ENCODE peak calls at places on chromosomes 16 and 17, in eight cellular contexts. I is tibial nerve, T is A549, R is body of pancreas, K is suprapubic skin, G is thyroid gland, A is esophagus squamous epithelium, O is IMR-90. H is an unnamed sample. For H3K4me1, the result is how much of the 10 kb centered on the place peaks cover.

GRCh38 chr17:80920406-80920805 is 71.2 kb upstream of the CHMP6 start:
- DNase-seq in G (no peak), I (no peak), R (no peak), K (peak), A (no peak), T (no peak), O (peak), H (no peak)

GRCh38 chr17:34760931-34761500 is 181.6 kb downstream of the TMEM132E start:
- DNase-seq in I (no peak), G (no peak), R (no peak), K (peak), T (no peak), O (no peak), A (no peak), H (no peak)

GRCh38 chr16:396605-397004 is 394 bp upstream of the NME4 start:
- DNase-seq in T (peak), O (peak), K (no peak), R (no peak), G (peak), I (no peak), A (no peak), H (peak)

GRCh38 chr17:1992541-1992940 is 32.6 kb downstream of the RTN4RL1 start:
- DNase-seq in R (no peak), A (no peak), O (no peak), G (peak), I (no peak), K (no peak), T (no peak), H (no peak)

GRCh38 chr17:47180337-47180736 is 8.8 kb downstream of the CDC27 start:
- DNase-seq in I (no peak), O (no peak), G (no peak), A (no peak), R (no peak), T (no peak), K (no peak), H (no peak)

GRCh38 chr16:24093049-24093448 is 163.1 kb upstream of the CACNG3 start:
- DNase-seq in R (no peak), I (no peak), K (no peak), G (no peak), T (no peak), O (no peak), A (no peak), H (no peak)

GRCh38 chr17:21039839-21040575 is 2.8 kb downstream of the USP22 start:
- DNase-seq in K (no peak), R (no peak), I (no peak), A (no peak), T (peak), G (no peak), O (peak), H (no peak)

GRCh38 chr16:85447657-85448313 is 165.3 kb upstream of the GSE1 start:
- DNase-seq in G (no peak), K (no peak), I (no peak), O (no peak), A (no peak), T (no peak), R (no peak), H (no peak)

GRCh38 chr17:66255112-66255511 is 25.9 kb upstream of the APOH start:
- DNase-seq in A (no peak), R (peak), O (peak), T (peak), G (peak), K (no peak), I (no peak), H (peak)

GRCh38 chr17:74119049-74119580 is 84.4 kb upstream of the RPL38 start:
- DNase-seq in K (peak), I (no peak), O (no peak), T (no peak), R (no peak), G (no peak), A (no peak), H (no peak)

GRCh38 chr17:388087-388486 is 35.5 kb upstream of the RPH3AL start:
- DNase-seq in R (no peak), K (no peak), T (no peak), O (no peak), I (no peak), A (no peak), G (no peak), H (no peak)

GRCh38 chr17:57523926-57524634 is 221.0 kb downstream of the CCDC182 start:
- DNase-seq in O (peak), G (peak), I (no peak), T (peak), R (peak), A (no peak), K (no peak), H (no peak)

GRCh38 chr17:56269509-56269908 is 116.2 kb downstream of the ANKFN1 start:
- DNase-seq in G (no peak), K (no peak), T (no peak), I (no peak), O (no peak), A (no peak), R (no peak), H (no peak)

GRCh38 chr16:63890072-63890471 is 1231.8 kb downstream of the CDH11 start:
- DNase-seq in I (no peak), T (no peak), G (peak), O (peak), K (no peak), A (no peak), R (peak), H (peak)

GRCh38 chr17:64781394-64781793 is 119.3 kb upstream of the SMURF2 start:
- DNase-seq in O (no peak), I (no peak), A (no peak), T (no peak), G (peak), K (peak), R (peak), H (no peak)

GRCh38 chr16:50396770-50397525 is 28.2 kb upstream of the BRD7 start:
- DNase-seq in T (peak), G (no peak), O (peak), I (no peak), R (no peak), A (no peak), K (no peak), H (no peak)

GRCh38 chr17:20156196-20157077 is 147.3 kb downstream of the SPECC1 start:
- DNase-seq in T (peak), O (peak), A (no peak), K (no peak), I (no peak), G (peak), R (peak), H (peak)

GRCh38 chr16:80689487-80689886 is 114.9 kb downstream of the CDYL2 start:
- DNase-seq in R (no peak), T (no peak), I (no peak), O (no peak), A (no peak), K (no peak), G (no peak), H (no peak)

GRCh38 chr16:48498761-48499600 is 111.0 kb downstream of the N4BP1 start:
- DNase-seq in T (peak), G (peak), R (peak), I (peak), K (no peak), A (no peak), O (peak), H (no peak)

GRCh38 chr17:2050246-2050866 is 4.5 kb upstream of the HIC1 start:
- DNase-seq in K (no peak), A (no peak), G (peak), R (peak), T (peak), O (peak), I (no peak), H (peak)

GRCh38 chr16:67326472-67327309 is at the start of the genes KCTD19 and LRRC36:
- DNase-seq in R (peak), A (no peak), G (peak), T (peak), K (peak), I (no peak), O (no peak), H (peak)

GRCh38 chr16:22623351-22623781 is 112.7 kb downstream of the NPIPB5 start:
- DNase-seq in T (no peak), K (no peak), A (no peak), G (no peak), O (no peak), I (no peak), R (no peak), H (no peak)

GRCh38 chr16:3188675-3188924 is 596 bp downstream of the OR1F1 start:
- DNase-seq in R (no peak), O (no peak), K (no peak), I (no peak), G (no peak), A (no peak), T (no peak), H (no peak)

GRCh38 chr17:61076649-61077048 is 323.0 kb upstream of the TBX2 start:
- DNase-seq in I (no peak), K (no peak), R (no peak), A (no peak), O (peak), T (no peak), G (no peak), H (no peak)

GRCh38 chr16:89581861-89582563 is 6.5 kb downstream of the CPNE7 start:
- DNase-seq in I (no peak), R (peak), G (peak), A (no peak), O (peak), T (peak), K (no peak), H (no peak)

GRCh38 chr17:41894791-41895331 is 23.9 kb downstream of the ACLY start:
- DNase-seq in O (peak), G (peak), A (no peak), R (peak), T (peak), K (no peak), I (peak), H (no peak)

GRCh38 chr16:84103678-84104077 is 13.1 kb downstream of the MBTPS1 start:
- DNase-seq in O (no peak), R (no peak), T (no peak), A (no peak), I (no peak), K (no peak), G (peak), H (no peak)

GRCh38 chr17:47725446-47726109 is 7.5 kb upstream of the TBX21 start:
- DNase-seq in K (no peak), R (no peak), O (no peak), I (no peak), A (no peak), G (no peak), T (no peak), H (no peak)

GRCh38 chr16:85606920-85607319 is 6.2 kb upstream of the GSE1 start:
- DNase-seq in A (no peak), G (no peak), T (no peak), I (no peak), K (no peak), O (no peak), R (no peak), H (no peak)

GRCh38 chr16:11233727-11234376 is 22.2 kb downstream of the SOCS1 start:
- DNase-seq in K (no peak), G (no peak), A (no peak), T (no peak), O (no peak), I (no peak), R (no peak), H (no peak)

GRCh38 chr16:21157632-21158031 is 842 bp upstream of the LDAF1 start:
- DNase-seq in O (no peak), K (no peak), A (no peak), R (no peak), I (no peak), T (no peak), G (no peak), H (no peak)

GRCh38 chr16:17348826-17349225 is 121.9 kb downstream of the XYLT1 start:
- DNase-seq in G (no peak), R (no peak), O (no peak), A (no peak), T (no peak), K (no peak), I (no peak), H (no peak)

GRCh38 chr17:7922499-7923289 is 6.6 kb upstream of the RNF227 start:
- DNase-seq in A (no peak), O (peak), T (peak), R (peak), K (peak), I (peak), G (peak), H (peak)
- TF ChIP-seq POLR2A in A (no peak), O (no peak), T (no peak), R (peak), K (peak), I (peak), G (peak), H (no peak)

GRCh38 chr17:17693955-17694228 is 12.6 kb downstream of the RAI1 start:
- DNase-seq in K (no peak), T (no peak), O (no peak), A (no peak), R (no peak), I (no peak), G (no peak), H (no peak)
- H3K4me1 ChIP-seq in K (half or more), T (half or more), O (half or more), A (half or more), R (half or more), I (half or more), G (half or more), H (half or more)

GRCh38 chr17:6643460-6644125 is 2.7 kb downstream of the TXNDC17 start:
- DNase-seq in I (no peak), O (peak), T (no peak), R (no peak), G (no peak), K (no peak), A (no peak), H (no peak)

GRCh38 chr17:6651483-6652452 is at the start of the genes C17orf100 and MED31:
- DNase-seq in A (peak), R (peak), O (peak), I (peak), G (peak), T (peak), K (peak), H (peak)

GRCh38 chr17:6642592-6642991 is 1.7 kb downstream of the TXNDC17 start:
- DNase-seq in R (no peak), O (peak), G (no peak), K (no peak), I (no peak), A (no peak), T (no peak), H (no peak)

DNA sequence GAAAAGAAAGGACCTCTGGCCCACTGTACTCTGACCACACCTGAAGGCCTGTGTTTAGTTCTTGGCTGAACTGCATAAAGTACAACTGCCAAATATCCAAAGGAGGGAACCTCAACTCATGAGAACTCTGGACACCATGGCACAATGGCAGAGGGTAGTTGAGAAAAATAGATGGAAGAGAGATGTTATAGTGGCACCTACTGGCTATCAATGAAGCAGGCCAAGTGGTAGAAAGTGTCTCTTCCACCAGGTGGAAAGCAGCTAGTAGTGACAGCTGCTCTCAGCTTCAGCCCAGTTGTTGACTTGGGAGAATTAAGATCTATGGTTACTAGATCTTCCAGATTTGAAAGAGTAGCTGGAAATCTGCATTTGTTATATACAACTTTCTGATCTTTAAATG is 3.2 kb downstream of the MED31 start:
- DNase-seq in A (no peak), I (no peak), R (no peak), G (no peak), O (no peak), T (peak), K (no peak), H (no peak)
- TF ChIP-seq CTCF in A (no peak), I (no peak), R (peak), G (no peak), O (peak), T (peak), K (no peak), H (no peak)

GRCh38 chr16:58462499-58462996 is 37.4 kb upstream of the NDRG4 start:
- DNase-seq in G (no peak), R (no peak), I (no peak), T (no peak), O (no peak), A (no peak), K (no peak), H (no peak)

GRCh38 chr16:58461640-58462039 is 38.3 kb upstream of the NDRG4 start:
- DNase-seq in R (no peak), I (no peak), O (no peak), K (no peak), T (peak), A (no peak), G (no peak), H (no peak)

GRCh38 chr16:58462089-58462488 is 37.9 kb upstream of the NDRG4 start:
- DNase-seq in K (no peak), I (no peak), G (no peak), O (no peak), R (no peak), T (no peak), A (no peak), H (no peak)

GRCh38 chr16:58464047-58464915 is 35.7 kb upstream of the NDRG4 start:
- DNase-seq in G (peak), I (no peak), O (no peak), A (no peak), K (no peak), R (peak), T (no peak), H (no peak)

DNA sequence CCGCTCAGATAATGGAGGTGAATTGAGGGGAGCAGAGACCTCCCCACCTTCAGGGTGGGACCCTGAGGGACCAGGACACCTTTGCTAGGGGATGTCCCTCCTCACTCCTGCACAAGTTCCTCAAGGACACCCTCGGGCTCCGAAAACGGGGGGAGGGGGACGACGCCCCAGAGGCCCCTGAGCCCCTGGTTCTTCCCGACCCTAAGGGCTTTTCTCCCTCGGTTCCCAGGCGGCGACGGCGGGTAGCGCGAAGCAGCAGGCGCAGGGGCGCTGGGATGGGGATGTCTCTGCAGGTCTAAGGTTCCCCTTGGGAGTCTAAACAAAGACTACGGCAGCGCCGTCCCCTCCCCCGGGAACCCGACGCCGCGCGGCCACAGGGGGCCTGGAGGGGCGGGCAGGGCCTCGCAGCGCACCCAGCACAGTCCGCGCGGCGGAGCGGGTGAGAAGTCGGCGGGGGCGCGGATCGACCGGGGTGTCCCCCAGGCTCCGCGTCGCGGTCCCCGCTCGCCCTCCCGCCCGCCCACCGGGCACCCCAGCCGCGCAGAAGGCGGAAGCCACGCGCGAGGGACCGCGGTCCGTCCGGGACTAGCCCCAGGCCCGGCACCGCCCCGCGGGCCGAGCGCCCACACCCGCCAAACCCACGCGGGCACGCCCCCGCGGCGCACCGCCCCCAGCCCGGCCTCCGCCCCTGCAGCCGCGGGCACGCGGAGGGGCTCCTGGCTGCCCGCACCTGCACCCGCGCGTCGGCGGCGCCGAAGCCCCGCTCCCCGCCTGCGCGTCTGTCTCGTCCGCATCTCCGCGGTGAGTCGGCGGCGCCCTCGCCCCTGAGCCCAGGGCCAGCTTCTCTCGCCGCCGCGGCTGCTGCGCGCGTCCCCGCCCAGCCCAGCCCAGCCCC is 36.7 kb upstream of the NDRG4 start:
- DNase-seq in R (no peak), O (no peak), I (no peak), A (no peak), G (no peak), K (no peak), T (no peak), H (peak)
- TF ChIP-seq POLR2A in R (no peak), O (no peak), I (no peak), A (no peak), G (no peak), K (no peak), T (no peak), H (no peak)

H was measured in testis.